ENCODE peak calls at places on chromosomes 16 and 17, in four cellular contexts. V is Peyer's patch, I is choroid plexus epithelial cell, L is K562. B is an unnamed sample.

GRCh38 chr17:19004601-19005441 is at the start of gene FAM83G:
- DNase-seq in I (peak), V (peak), L (peak), B (no peak)

GRCh38 chr16:87076950-87077749 is 240.0 kb downstream of the C16orf95 start:
- DNase-seq in L (peak), I (peak), V (peak), B (no peak)

GRCh38 chr16:25065899-25066298 is 45.6 kb upstream of the LCMT1 start:
- DNase-seq in V (no peak), I (no peak), L (no peak), B (no peak)

GRCh38 chr16:49855280-49855821 is 561 bp downstream of the ZNF423 start:
- DNase-seq in L (peak), V (peak), I (peak), B (no peak)

GRCh38 chr16:85798901-85799496 is 345 bp downstream of the EMC8 start:
- DNase-seq in V (no peak), I (no peak), L (peak), B (no peak)

GRCh38 chr17:17732892-17733670 is 51.8 kb downstream of the RAI1 start:
- DNase-seq in L (no peak), I (peak), V (no peak), B (no peak)

GRCh38 chr17:9768381-9768934 is 22.9 kb downstream of the DHRS7C start:
- DNase-seq in L (peak), I (peak), V (no peak), B (no peak)

GRCh38 chr17:47188266-47188665 is 829 bp downstream of the CDC27 start:
- DNase-seq in L (peak), I (peak), V (no peak), B (no peak)

GRCh38 chr17:56593073-56593740 is at the start of gene NOG:
- DNase-seq in L (no peak), I (peak), V (no peak), B (no peak)

GRCh38 chr17:39643271-39643670 is 6.3 kb downstream of the STARD3 start:
- DNase-seq in V (no peak), I (no peak), L (no peak), B (no peak)

GRCh38 chr16:50858376-50858775 is 116.5 kb downstream of the CYLD start:
- DNase-seq in L (no peak), V (no peak), I (no peak), B (no peak)

GRCh38 chr16:19168173-19169080 is at the start of gene SYT17:
- DNase-seq in L (no peak), I (no peak), V (peak), B (no peak)

GRCh38 chr17:8631554-8631877 is 991 bp upstream of the MYH10 start:
- DNase-seq in I (no peak), V (no peak), L (no peak), B (no peak)
- TF ChIP-seq CTCF in I (no peak), V (no peak), L (no peak), B (no peak)

GRCh38 chr17:40910441-40910841 is 25.4 kb upstream of the KRT20 start:
- DNase-seq in V (no peak), I (peak), L (no peak), B (no peak)
- H3K4me3 ChIP-seq in V (no peak), I (no peak), L (no peak), B (no peak)

DNA sequence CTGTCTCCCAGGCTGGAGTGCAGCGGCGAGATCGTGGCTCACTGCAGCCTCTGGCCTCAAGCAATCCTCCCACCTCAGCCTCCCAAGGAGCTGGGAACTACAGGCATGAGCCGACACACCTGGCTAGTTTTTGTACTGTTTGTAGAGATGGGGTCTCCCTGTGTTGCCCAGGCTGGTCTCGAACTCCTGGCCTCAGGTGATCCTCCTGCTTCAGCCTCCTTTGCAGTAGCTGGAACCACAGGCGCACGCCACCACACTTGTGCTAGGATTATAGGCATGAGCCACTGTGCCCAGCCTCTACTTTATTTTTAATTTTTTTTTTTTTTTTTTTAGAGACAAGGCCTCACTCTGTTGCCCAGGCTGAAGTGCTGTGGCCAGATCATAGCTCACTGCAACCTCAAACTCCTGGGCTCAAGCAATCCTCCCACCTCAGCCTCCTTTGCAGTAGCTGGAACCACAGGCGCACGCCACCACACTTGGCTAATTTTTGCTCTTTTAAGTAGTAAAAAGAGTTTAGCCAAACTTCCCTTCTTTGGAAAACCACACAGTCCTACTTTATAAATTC is 4.4 kb downstream of the NTAN1 start:
- DNase-seq in L (no peak), V (no peak), I (no peak), B (no peak)
- TF ChIP-seq CTCF in L (no peak), V (no peak), I (no peak), B (no peak)

GRCh38 chr17:180380-181212 is 854 bp downstream of the DOC2B start:
- DNase-seq in L (no peak), V (no peak), I (no peak), B (no peak)
- H3K4me3 ChIP-seq in L (no peak), V (peak), I (no peak), B (no peak)

GRCh38 chr16:66516808-66517585 is 32.9 kb downstream of the TK2 start:
- DNase-seq in I (peak), L (peak), V (peak), B (peak)

GRCh38 chr16:66512589-66513404 is 37.1 kb downstream of the TK2 start:
- DNase-seq in L (no peak), I (peak), V (peak), B (no peak)

GRCh38 chr16:66517586-66518263 is 32.2 kb downstream of the TK2 start:
- DNase-seq in I (no peak), V (peak), L (no peak), B (no peak)

GRCh38 chr16:66516172-66516807 is 33.6 kb downstream of the TK2 start:
- DNase-seq in L (no peak), V (no peak), I (no peak), B (no peak)

GRCh38 chr16:66515543-66516171 is 34.3 kb downstream of the TK2 start:
- DNase-seq in I (peak), V (peak), L (peak), B (peak)
- TF ChIP-seq CTCF in I (peak), V (no peak), L (peak), B (peak)

B was measured in retinal pigment epithelial cell.